ENCODE peak calls at places on chromosomes 2 and 18, in eight cellular contexts. E is caudate nucleus; D is stimulated activated naive CD8-positive, alpha-beta T cell treated with anti-CD3 and anti-CD28 coated beads, Interleukin-15, Interleukin-2, amounts not matched to agents 100 U/mL and 50 U/mL, for 24 hours; Y is left cardiac atrium; Q is posterior cingulate gyrus; C is transverse colon; N is HTR-8/SVneo; T is cardiac fibroblast. R is an unnamed sample.

GRCh38 chr2:121185571-121186074 is 99.4 kb downstream of the TFCP2L1 start:
- DNase-seq in E (no peak), D (no peak), Y (no peak), Q (peak), C (no peak), N (no peak), T (no peak), R (no peak)

GRCh38 chr18:5868218-5868904 is 27.0 kb downstream of the TMEM200C start:
- DNase-seq in E (no peak), D (peak), Y (peak), Q (peak), C (peak), N (peak), T (peak), R (peak)

GRCh38 chr18:59002974-59003594 is 136.6 kb upstream of the SEC11C start:
- DNase-seq in E (no peak), D (no peak), Y (no peak), Q (no peak), C (no peak), N (no peak), T (no peak), R (no peak)

GRCh38 chr2:215931256-215931903 is 82.0 kb downstream of the MREG start:
- DNase-seq in E (no peak), D (peak), Y (peak), Q (peak), C (peak), N (peak), T (peak), R (no peak)

GRCh38 chr2:105134076-105134475 is 96.2 kb downstream of the MRPS9 start:
- DNase-seq in E (no peak), D (no peak), Y (no peak), Q (no peak), C (no peak), N (no peak), T (no peak), R (no peak)

GRCh38 chr2:10868465-10869314 is 43.0 kb upstream of the KCNF1 start:
- DNase-seq in E (no peak), D (no peak), Y (peak), Q (no peak), C (no peak), N (peak), T (peak), R (no peak)

GRCh38 chr2:148221926-148222325 is 201.0 kb downstream of the MBD5 start:
- DNase-seq in E (no peak), D (no peak), Y (no peak), Q (no peak), C (no peak), N (no peak), T (no peak), R (no peak)

GRCh38 chr2:3242747-3243369 is 134.8 kb downstream of the EIPR1 start:
- DNase-seq in E (no peak), D (peak), Y (no peak), Q (no peak), C (no peak), N (no peak), T (peak), R (peak)

GRCh38 chr2:118387509-118387908 is 299.2 kb downstream of the INSIG2 start:
- DNase-seq in E (no peak), D (no peak), Y (no peak), Q (no peak), C (no peak), N (no peak), T (peak), R (no peak)

GRCh38 chr2:201808070-201808469 is 1.7 kb downstream of the CDK15 start:
- DNase-seq in E (no peak), D (no peak), Y (no peak), Q (no peak), C (no peak), N (no peak), T (no peak), R (no peak)

GRCh38 chr2:162475661-162476060 is 131.7 kb downstream of the GCA start:
- DNase-seq in E (peak), D (no peak), Y (no peak), Q (peak), C (no peak), N (no peak), T (no peak), R (no peak)

GRCh38 chr2:101766871-101767739 is 69.6 kb downstream of the MAP4K4 start:
- DNase-seq in E (no peak), D (no peak), Y (no peak), Q (no peak), C (no peak), N (peak), T (peak), R (no peak)

GRCh38 chr2:39435974-39436591 is 1.0 kb downstream of the MAP4K3 start:
- DNase-seq in E (no peak), D (no peak), Y (no peak), Q (peak), C (no peak), N (no peak), T (peak), R (peak)

GRCh38 chr2:110770308-110770695 is 37.9 kb downstream of the ACOXL start:
- DNase-seq in E (no peak), D (no peak), Y (peak), Q (no peak), C (no peak), N (no peak), T (no peak), R (no peak)

GRCh38 chr18:12518326-12518725 is 110.6 kb downstream of the PRELID3A start:
- DNase-seq in E (no peak), D (no peak), Y (no peak), Q (no peak), C (no peak), N (no peak), T (peak), R (no peak)

GRCh38 chr2:215405722-215406581 is 29.9 kb downstream of the FN1 start:
- DNase-seq in E (no peak), D (no peak), Y (no peak), Q (no peak), C (no peak), N (no peak), T (no peak), R (no peak)

GRCh38 chr2:32990556-32990955 is 43.8 kb downstream of the LTBP1 start:
- DNase-seq in E (no peak), D (no peak), Y (no peak), Q (no peak), C (no peak), N (no peak), T (no peak), R (no peak)

GRCh38 chr2:234629596-234629995 is 132.7 kb upstream of the ARL4C start:
- DNase-seq in E (no peak), D (no peak), Y (no peak), Q (no peak), C (no peak), N (no peak), T (no peak), R (no peak)

GRCh38 chr2:32772623-32773221 is 144.9 kb downstream of the TTC27 start:
- DNase-seq in E (no peak), D (no peak), Y (no peak), Q (no peak), C (no peak), N (peak), T (peak), R (no peak)

GRCh38 chr2:71693286-71694270 is 240.2 kb downstream of the DYSF start:
- DNase-seq in E (no peak), D (no peak), Y (no peak), Q (peak), C (no peak), N (no peak), T (no peak), R (no peak)

GRCh38 chr2:120238728-120239487 is 13.7 kb upstream of the RALB start:
- DNase-seq in E (no peak), D (no peak), Y (peak), Q (peak), C (peak), N (peak), T (peak), R (no peak)

GRCh38 chr2:37005118-37005868 is 39.0 kb upstream of the STRN start:
- DNase-seq in E (no peak), D (peak), Y (no peak), Q (no peak), C (peak), N (peak), T (peak), R (peak)

GRCh38 chr2:101147971-101148370 is 3.2 kb downstream of the TBC1D8 start:
- DNase-seq in E (no peak), D (no peak), Y (no peak), Q (no peak), C (no peak), N (no peak), T (no peak), R (no peak)

GRCh38 chr2:8478133-8478793 is 203.6 kb upstream of the ID2 start:
- DNase-seq in E (no peak), D (no peak), Y (no peak), Q (peak), C (no peak), N (no peak), T (no peak), R (no peak)

GRCh38 chr2:110678457-110679336 is 834 bp upstream of the BUB1 start:
- DNase-seq in E (peak), D (peak), Y (peak), Q (peak), C (peak), N (peak), T (peak), R (peak)

GRCh38 chr18:22542400-22542835 is 124.7 kb upstream of the CTAGE1 start:
- DNase-seq in E (no peak), D (no peak), Y (no peak), Q (no peak), C (no peak), N (no peak), T (peak), R (no peak)

GRCh38 chr2:45823723-45824206 is 172.3 kb downstream of the PRKCE start:
- DNase-seq in E (peak), D (no peak), Y (peak), Q (peak), C (peak), N (no peak), T (peak), R (no peak)

GRCh38 chr2:104952976-104953375 is 84.9 kb upstream of the MRPS9 start:
- DNase-seq in E (no peak), D (no peak), Y (no peak), Q (no peak), C (no peak), N (no peak), T (no peak), R (no peak)

GRCh38 chr2:237570776-237571335 is 4.5 kb downstream of the PRLH start:
- DNase-seq in E (no peak), D (no peak), Y (no peak), Q (peak), C (no peak), N (no peak), T (no peak), R (no peak)

GRCh38 chr2:224870341-224870740 is 154.2 kb upstream of the CCDC195 start:
- DNase-seq in E (no peak), D (no peak), Y (no peak), Q (no peak), C (no peak), N (no peak), T (no peak), R (no peak)

GRCh38 chr2:174492963-174493431 is 6.2 kb upstream of the GPR155 start:
- DNase-seq in E (no peak), D (peak), Y (no peak), Q (no peak), C (peak), N (no peak), T (no peak), R (peak)